ENCODE peak calls at places on chromosomes 11 and 22, in seven cellular contexts. R is lung; X is pulmonary artery endothelial cell; Y is effector CD4-positive, alpha-beta T cell; V is neuronal stem cell; K is HEK293T; Q is stimulated activated CD4-positive, alpha-beta T cell treated with anti-CD3 and anti-CD28 coated beads, Interleukin-1b, Interleukin-23, amount 100 ng/mL, for 24 hours. P is an unnamed sample.

GRCh38 chr22:37043828-37044538 is 7.6 kb upstream of the KCTD17 start:
- DNase-seq in R (peak; percentile 81), X (no peak), Y (no peak), V (no peak), K (peak; percentile 63), Q (no peak), P (peak; percentile 82)

GRCh38 chr22:42621505-42622002 is 6.9 kb upstream of the POLDIP3 start:
- DNase-seq in R (peak; percentile 68), X (no peak), Y (peak; percentile 44), V (peak; percentile 67), K (peak; percentile 88), Q (no peak), P (peak; percentile 54)

GRCh38 chr11:60370811-60371297 is 7.5 kb upstream of the MS4A7 start:
- DNase-seq in R (no peak), X (peak; percentile 20), Y (no peak), V (no peak), K (no peak), Q (no peak), P (no peak)

GRCh38 chr11:77381749-77382693 is 80.5 kb upstream of the GDPD4 start:
- DNase-seq in R (no peak), X (no peak), Y (no peak), V (no peak), K (no peak), Q (no peak), P (no peak)

GRCh38 chr11:96384156-96384555 is 5.6 kb downstream of the CCDC82 start:
- DNase-seq in R (no peak), X (no peak), Y (no peak), V (no peak), K (no peak), Q (no peak), P (no peak)

GRCh38 chr11:60853469-60853950 is 2.2 kb downstream of the PTGDR2 start:
- DNase-seq in R (no peak), X (no peak), Y (no peak), V (no peak), K (no peak), Q (no peak), P (no peak)

GRCh38 chr11:125215951-125216350 is 51.4 kb downstream of the PKNOX2 start:
- DNase-seq in R (no peak), X (no peak), Y (no peak), V (no peak), K (no peak), Q (no peak), P (no peak)

GRCh38 chr22:17105143-17106129 is 15.7 kb downstream of the TMEM121B start:
- DNase-seq in R (no peak), X (no peak), Y (no peak), V (no peak), K (no peak), Q (no peak), P (no peak)

GRCh38 chr22:46576556-46577351 is 39.3 kb upstream of the CELSR1 start:
- DNase-seq in R (no peak), X (no peak), Y (peak; percentile 27), V (peak; percentile 55), K (peak; percentile 82), Q (no peak), P (no peak)

GRCh38 chr11:32400196-32400595 is 35.1 kb downstream of the WT1 start:
- DNase-seq in R (no peak), X (no peak), Y (no peak), V (no peak), K (no peak), Q (no peak), P (no peak)

GRCh38 chr11:47917643-47918369 is 62.6 kb upstream of the PTPRJ start:
- DNase-seq in R (peak; percentile 95), X (peak; percentile 60), Y (no peak), V (no peak), K (no peak), Q (no peak), P (no peak)

GRCh38 chr11:109859325-109859724 is 233.9 kb upstream of the ZC3H12C start:
- DNase-seq in R (no peak), X (no peak), Y (no peak), V (no peak), K (no peak), Q (no peak), P (no peak)

GRCh38 chr22:44837481-44837880 is 85.1 kb downstream of the ARHGAP8 start:
- DNase-seq in R (no peak), X (no peak), Y (no peak), V (no peak), K (no peak), Q (no peak), P (no peak)

P was measured in GM18507.